ENCODE peak calls at places on chromosomes 11 and 22, in four cellular contexts. I is prostate gland, C is foreskin fibroblast, M is dorsolateral prefrontal cortex. K is an unnamed sample.

GRCh38 chr11:11351042-11351586 is 1.9 kb downstream of the CSNK2A3 start:
- DNase-seq in I (no peak), C (peak), M (no peak), K (no peak)

GRCh38 chr11:120195601-120196289 is 15.1 kb upstream of the OAF start:
- DNase-seq in I (no peak), C (no peak), M (no peak), K (no peak)

GRCh38 chr11:62421996-62422395 is 3.2 kb downstream of the SCGB1A1 start:
- DNase-seq in I (no peak), C (no peak), M (no peak), K (no peak)

GRCh38 chr11:15864021-15864805 is 492.1 kb downstream of the SOX6 start:
- DNase-seq in I (no peak), C (no peak), M (no peak), K (no peak)

GRCh38 chr11:14904745-14905103 is 12.7 kb upstream of the CYP2R1 start:
- DNase-seq in I (peak), C (peak), M (peak), K (no peak)

GRCh38 chr11:126384053-126384335 is 28.5 kb downstream of the ST3GAL4 start:
- DNase-seq in I (no peak), C (no peak), M (peak), K (no peak)

GRCh38 chr11:117410861-117411725 is 83.4 kb downstream of the CEP164 start:
- DNase-seq in I (no peak), C (no peak), M (no peak), K (no peak)

GRCh38 chr11:11430431-11430830 is 77.4 kb upstream of the CSNK2A3 start:
- DNase-seq in I (no peak), C (no peak), M (no peak), K (no peak)

GRCh38 chr11:96384156-96384555 is 5.6 kb downstream of the CCDC82 start:
- DNase-seq in I (no peak), C (no peak), M (no peak), K (no peak)

GRCh38 chr11:33721984-33722383 is 14.2 kb downstream of the CD59 start:
- DNase-seq in I (no peak), C (no peak), M (no peak), K (no peak)

GRCh38 chr11:15912291-15912690 is 444.1 kb downstream of the SOX6 start:
- DNase-seq in I (no peak), C (no peak), M (no peak), K (no peak)

GRCh38 chr11:65401803-65402248 is 15.4 kb downstream of the FRMD8 start:
- DNase-seq in I (no peak), C (no peak), M (no peak), K (no peak)

GRCh38 chr11:9462172-9462799 is 1.5 kb downstream of the ZNF143 start:
- DNase-seq in I (no peak), C (no peak), M (no peak), K (peak)

GRCh38 chr11:87300640-87301381 is 263.1 kb downstream of the TMEM135 start:
- DNase-seq in I (no peak), C (no peak), M (no peak), K (no peak)

GRCh38 chr22:19844423-19845368 is 10.0 kb downstream of the GNB1L start:
- DNase-seq in I (peak), C (peak), M (peak), K (peak)

GRCh38 chr11:32447252-32447651 is 11.9 kb upstream of the WT1 start:
- DNase-seq in I (no peak), C (no peak), M (no peak), K (no peak)

GRCh38 chr11:3197878-3198528 is 20.6 kb downstream of the MRGPRG start:
- DNase-seq in I (no peak), C (no peak), M (no peak), K (no peak)

GRCh38 chr11:76824083-76824939 is 36.4 kb upstream of the ACER3 start:
- DNase-seq in I (no peak), C (no peak), M (no peak), K (no peak)

GRCh38 chr11:88338223-88338661 is 706 bp upstream of the CTSC start:
- DNase-seq in I (no peak), C (peak), M (no peak), K (peak)

GRCh38 chr11:12261551-12261950 is 115.8 kb upstream of the PARVA start:
- DNase-seq in I (no peak), C (no peak), M (no peak), K (no peak)

GRCh38 chr11:7571640-7572000 is 57.8 kb downstream of the PPFIBP2 start:
- DNase-seq in I (peak), C (peak), M (peak), K (peak)

GRCh38 chr11:44556735-44557409 is 8.6 kb upstream of the CD82 start:
- DNase-seq in I (peak), C (no peak), M (no peak), K (peak)

GRCh38 chr11:19905280-19905853 is 192.7 kb downstream of the NAV2 start:
- DNase-seq in I (no peak), C (no peak), M (no peak), K (peak)

GRCh38 chr22:31829505-31829904 is 75.7 kb downstream of the DEPDC5 start:
- DNase-seq in I (no peak), C (peak), M (no peak), K (peak)

GRCh38 chr11:33722579-33723234 is 13.5 kb downstream of the CD59 start:
- DNase-seq in I (no peak), C (peak), M (no peak), K (peak)

GRCh38 chr22:19105867-19106802 is 16.1 kb downstream of the DGCR2 start:
- DNase-seq in I (no peak), C (no peak), M (no peak), K (no peak)

GRCh38 chr22:26610072-26610958 is 7.5 kb downstream of the CRYBB1 start:
- DNase-seq in I (no peak), C (peak), M (peak), K (peak)

GRCh38 chr11:10730151-10730550 is 20.9 kb upstream of the CTR9 start:
- DNase-seq in I (no peak), C (peak), M (no peak), K (no peak)

GRCh38 chr11:59112494-59112893 is 5.5 kb downstream of the FAM111B start:
- DNase-seq in I (no peak), C (no peak), M (no peak), K (no peak)

GRCh38 chr11:59102259-59102765 is 4.7 kb upstream of the FAM111B start:
- DNase-seq in I (peak), C (peak), M (peak), K (peak)

DNA sequence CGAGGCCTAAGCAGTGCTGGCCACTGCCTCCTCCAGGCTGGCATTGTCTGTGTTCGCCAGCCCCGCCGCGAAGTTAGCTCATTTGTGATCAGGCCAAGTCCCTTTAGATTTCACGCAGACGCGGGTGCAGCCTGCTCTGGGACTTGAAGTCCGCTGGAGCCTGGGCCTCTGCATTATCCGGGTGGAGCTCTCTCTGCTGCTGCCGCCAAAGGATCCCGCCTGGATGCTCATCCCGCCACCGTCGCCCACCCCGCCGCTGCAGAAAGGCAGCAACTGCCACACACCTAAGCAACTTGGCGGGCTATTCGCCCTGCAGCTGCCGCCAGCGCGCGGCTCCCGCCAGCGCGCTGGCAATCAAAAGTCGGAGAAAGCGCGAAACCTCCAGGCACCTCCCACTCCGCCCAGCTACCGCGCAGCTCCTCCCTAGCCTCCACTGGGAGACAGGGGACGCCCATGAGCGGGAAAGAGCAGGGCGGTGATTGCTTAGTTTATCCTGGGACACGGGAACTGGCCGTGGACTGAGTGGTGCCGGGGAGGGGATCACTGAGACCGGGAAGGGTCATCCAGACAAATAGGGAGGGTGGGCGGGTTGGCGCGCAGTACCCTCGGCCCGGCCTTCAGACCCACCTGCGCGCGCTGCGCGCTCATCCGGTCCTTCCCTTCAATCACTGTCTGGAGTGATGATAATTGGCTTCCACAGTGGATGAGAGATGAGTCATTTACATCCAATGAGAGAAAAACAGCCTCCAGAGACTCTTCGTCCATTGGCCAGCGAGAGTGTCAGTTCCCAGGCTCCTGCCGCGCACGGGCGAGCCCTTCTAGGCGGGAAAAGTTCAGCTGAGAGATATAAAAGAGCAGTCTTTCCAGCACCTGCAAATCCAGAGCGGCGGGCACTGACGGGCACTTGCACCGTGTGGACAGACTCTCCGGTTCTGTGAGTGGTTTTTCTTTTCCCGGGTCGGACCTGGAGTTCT is at the start of gene FAM111B:
- DNase-seq in I (peak), C (peak), M (peak), K (peak)
- TF ChIP-seq CTCF in I (no peak), C (no peak), M (no peak), K (no peak)

GRCh38 chr22:46337870-46338269 is 2.4 kb downstream of the TRMU start:
- DNase-seq in I (no peak), C (no peak), M (no peak), K (no peak)
- TF ChIP-seq CTCF in I (no peak), C (no peak), M (no peak), K (no peak)

GRCh38 chr11:58133329-58134076 is 8.2 kb upstream of the OR9I1 start:
- DNase-seq in I (no peak), C (no peak), M (no peak), K (no peak)

GRCh38 chr11:58135171-58135570 is 9.8 kb upstream of the OR9I1 start:
- DNase-seq in I (no peak), C (no peak), M (no peak), K (no peak)

GRCh38 chr11:58134151-58134550 is 8.8 kb upstream of the OR9I1 start:
- DNase-seq in I (no peak), C (no peak), M (no peak), K (no peak)
- TF ChIP-seq CTCF in I (no peak), C (no peak), M (no peak), K (no peak)

DNA sequence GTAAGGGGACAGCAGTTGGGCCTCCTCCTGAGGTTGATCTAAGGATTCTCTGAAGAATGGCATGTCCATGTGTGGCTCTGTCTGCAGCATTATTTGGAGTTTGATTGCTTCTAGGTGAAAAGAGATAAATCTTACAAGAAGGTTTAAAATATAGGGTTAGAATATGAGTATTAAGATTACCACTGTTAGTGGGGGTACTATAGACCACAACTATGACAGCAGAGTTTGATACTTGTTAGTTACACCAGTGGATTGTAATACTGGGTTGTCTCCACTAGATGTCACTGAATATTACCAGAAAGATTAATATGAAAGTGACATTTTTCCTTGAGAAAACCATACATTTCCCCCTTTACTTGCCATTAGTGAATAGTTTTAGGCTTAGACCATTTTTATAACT is 47.9 kb downstream of the ZNF280B start:
- DNase-seq in I (no peak), C (no peak), M (no peak), K (no peak)
- TF ChIP-seq CTCF in I (no peak), C (peak), M (peak), K (peak)

DNA sequence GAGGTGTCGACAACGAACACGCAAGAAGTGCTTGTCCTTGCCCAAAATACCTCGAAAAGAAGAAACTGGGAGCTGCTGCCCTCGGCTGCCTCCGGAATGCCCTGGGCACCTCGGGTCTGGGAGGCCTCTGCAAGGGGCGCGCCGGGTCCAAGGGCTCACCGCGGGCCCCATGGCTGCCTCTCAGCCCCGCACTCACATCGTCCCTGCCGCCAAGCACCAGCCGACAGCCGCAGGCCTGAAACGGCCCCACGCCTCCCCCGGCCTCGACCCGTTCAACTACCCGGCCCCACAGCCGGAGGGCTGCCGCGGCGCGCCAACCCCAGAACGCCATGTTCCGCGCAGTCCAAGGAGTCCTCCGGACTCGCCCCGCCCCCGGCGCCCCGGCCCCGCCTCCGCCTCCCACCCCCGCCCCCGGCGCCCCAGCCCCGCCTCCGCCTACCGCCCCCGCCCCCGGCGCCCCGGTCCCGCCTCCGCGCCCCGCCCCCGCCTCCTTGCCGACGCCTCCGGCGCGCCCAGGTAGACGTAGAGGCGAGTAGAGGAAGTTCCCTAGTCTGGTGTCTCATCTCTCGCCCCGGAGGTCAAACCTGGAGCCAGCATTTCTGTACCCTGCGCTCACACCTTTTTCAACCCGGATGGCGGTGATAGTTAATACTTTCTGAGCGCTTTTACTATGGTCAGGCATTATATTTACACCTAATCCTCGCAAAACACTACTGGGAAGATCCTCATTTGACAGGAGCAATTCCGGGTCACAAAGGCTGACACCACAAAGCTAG is at the start of gene SIRT3:
- DNase-seq in I (peak), C (peak), M (peak), K (peak)
- TF ChIP-seq CTCF in I (no peak), C (no peak), M (no peak), K (peak)

DNA sequence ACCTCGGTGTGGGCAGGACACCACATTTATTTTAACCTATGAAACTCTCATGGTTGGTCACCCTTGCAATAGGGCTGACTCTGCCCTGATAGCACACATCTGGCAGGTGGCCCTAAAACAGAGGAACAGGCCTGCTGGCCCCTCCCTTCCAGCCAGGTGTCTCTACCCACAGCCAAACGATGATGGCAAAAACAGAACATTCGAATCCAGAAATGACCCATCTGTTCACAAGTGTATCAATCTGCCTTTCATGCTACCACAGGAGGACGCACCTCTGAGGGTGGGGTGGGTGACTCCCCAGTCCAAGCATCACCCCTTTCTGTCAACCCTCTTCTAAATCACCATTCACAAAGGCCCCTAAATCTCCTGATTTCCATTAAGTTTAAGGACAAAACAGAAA is 118.1 kb downstream of the ETS1 start:
- DNase-seq in I (no peak), C (no peak), M (no peak), K (no peak)
- TF ChIP-seq CTCF in I (no peak), C (no peak), M (no peak), K (no peak)

GRCh38 chr11:69000831-69001245 is 12.2 kb downstream of the MRGPRF start:
- DNase-seq in I (no peak), C (peak), M (peak), K (peak)
- TF ChIP-seq CTCF in I (peak), C (peak), M (peak), K (peak)

DNA sequence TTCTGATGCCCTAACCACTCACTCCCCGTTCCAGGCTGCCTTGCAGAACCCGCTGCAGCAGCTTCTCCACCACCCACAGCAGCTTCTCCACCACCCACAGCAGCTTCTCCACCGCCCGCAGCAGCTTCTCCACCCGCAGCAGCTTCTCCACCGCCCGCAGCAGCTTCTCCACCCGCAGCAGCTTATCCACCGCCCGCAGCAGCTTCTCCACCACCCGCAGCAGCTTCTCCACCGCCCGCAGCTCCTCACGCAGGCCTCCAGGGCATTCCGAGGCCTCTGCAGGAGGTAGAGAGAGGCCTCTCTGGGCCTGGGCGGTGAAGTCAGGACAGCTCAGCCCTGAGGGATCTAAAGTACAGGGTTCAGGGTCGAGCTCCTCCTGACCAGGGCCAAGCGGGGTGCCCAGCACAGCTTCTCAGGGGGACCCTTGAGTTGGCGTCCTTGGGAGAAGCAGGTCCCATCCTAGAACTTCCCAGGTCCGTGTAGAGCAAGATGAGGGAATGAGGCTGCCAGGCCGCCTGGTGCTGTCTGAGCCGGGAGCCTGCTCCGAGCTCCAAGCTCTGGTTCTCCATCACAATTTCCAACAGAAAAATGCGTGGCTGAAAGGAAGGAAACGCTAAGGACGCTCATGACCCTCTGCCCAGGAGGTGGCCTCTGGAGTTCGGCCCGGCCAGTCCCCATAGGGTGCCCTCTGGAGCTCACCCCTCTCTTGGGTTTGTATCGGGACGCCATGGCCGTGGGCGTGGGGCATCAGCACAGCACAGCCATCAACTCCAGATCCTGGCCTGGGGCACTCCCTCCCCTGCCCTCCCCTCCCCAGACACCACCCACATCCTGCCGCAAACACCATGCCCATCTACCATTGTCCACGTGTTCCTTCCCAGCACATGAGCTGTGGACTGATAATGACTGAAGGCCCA is 528.6 kb downstream of the BRD1 start:
- DNase-seq in I (no peak), C (no peak), M (peak), K (no peak)
- TF ChIP-seq CTCF in I (no peak), C (no peak), M (no peak), K (no peak)

K was measured in HFFc6.